ENCODE peak calls at places on chromosomes 1 and 21, in eight cellular contexts. I is RCC 7860, S is LoVo, J is H9, H is NCI-H345, P is HuH-7.5, D is neuronal stem cell, O is epithelial cell of esophagus. Z is an unnamed sample.

GRCh38 chr1:230627767-230628166 is 14.5 kb upstream of the COG2 start:
- DNase-seq in S (no peak), I (no peak), H (no peak), D (no peak), O (peak; percentile 57), P (no peak), J (no peak), Z (no peak)

GRCh38 chr1:44588551-44588950 is 85.7 kb downstream of the TMEM53 start:
- DNase-seq in P (no peak), O (no peak), J (no peak), H (no peak), I (no peak), S (no peak), D (no peak), Z (no peak)

GRCh38 chr1:205594846-205595245 is 37.0 kb downstream of the ELK4 start:
- DNase-seq in D (no peak), I (no peak), P (no peak), J (no peak), H (no peak), O (no peak), S (no peak), Z (no peak)

GRCh38 chr1:41100170-41100569 is 78.6 kb upstream of the SLFNL1 start:
- DNase-seq in H (no peak), O (no peak), S (no peak), P (no peak), I (no peak), J (no peak), D (no peak), Z (no peak)

GRCh38 chr1:49389699-49390098 is 613.0 kb upstream of the BEND5 start:
- DNase-seq in P (no peak), I (no peak), O (no peak), H (no peak), S (no peak), J (no peak), D (no peak), Z (no peak)

GRCh38 chr1:9234223-9235122 is at the start of gene H6PD:
- DNase-seq in S (peak; percentile 90), J (peak; percentile 85), I (peak; percentile 63), O (peak; percentile 80), H (peak; percentile 63), D (peak; percentile 82), P (peak; percentile 94), Z (peak; percentile 61)

GRCh38 chr1:57086141-57086540 is 120.3 kb upstream of the C8B start:
- DNase-seq in J (no peak), D (no peak), S (no peak), H (no peak), I (no peak), O (no peak), P (no peak), Z (no peak)

GRCh38 chr1:62794047-62794446 is 10.1 kb downstream of the ATG4C start:
- DNase-seq in J (no peak), P (no peak), S (no peak), H (no peak), D (no peak), O (no peak), I (no peak), Z (no peak)

GRCh38 chr1:211723273-211723672 is 47.9 kb upstream of the NEK2 start:
- DNase-seq in J (no peak), D (no peak), O (no peak), P (no peak), H (no peak), I (no peak), S (no peak), Z (no peak)

GRCh38 chr1:167333114-167333513 is 112.4 kb downstream of the POU2F1 start:
- DNase-seq in J (no peak), P (no peak), D (no peak), S (no peak), H (no peak), I (no peak), O (no peak), Z (no peak)

GRCh38 chr1:22101995-22102394 is 40.9 kb downstream of the WNT4 start:
- DNase-seq in D (no peak), O (no peak), S (no peak), H (no peak), I (no peak), J (no peak), P (no peak), Z (no peak)

GRCh38 chr1:116986531-116987255 is 14.9 kb upstream of the CD101 start:
- DNase-seq in S (no peak), J (peak; percentile 36), P (no peak), I (no peak), O (no peak), D (no peak), H (no peak), Z (peak; percentile 31)

GRCh38 chr21:15775291-15775690 is 45.5 kb downstream of the USP25 start:
- DNase-seq in O (no peak), D (no peak), P (no peak), H (no peak), S (no peak), I (no peak), J (no peak), Z (no peak)

GRCh38 chr1:204429746-204430145 is 18.1 kb upstream of the PPP1R15B start:
- DNase-seq in O (no peak), D (no peak), I (no peak), P (no peak), S (no peak), H (no peak), J (no peak), Z (no peak)

GRCh38 chr1:197466813-197467212 is 198.8 kb downstream of the CRB1 start:
- DNase-seq in O (no peak), P (no peak), D (no peak), I (no peak), S (no peak), H (no peak), J (no peak), Z (no peak)

GRCh38 chr1:112973788-112974187 is 17.8 kb upstream of the SLC16A1 start:
- DNase-seq in P (no peak), O (no peak), S (no peak), H (no peak), D (no peak), J (no peak), I (no peak), Z (no peak)

GRCh38 chr1:156862602-156863599 is 2.2 kb downstream of the NTRK1 start:
- DNase-seq in I (no peak), J (no peak), O (peak; percentile 38), S (no peak), D (no peak), P (no peak), H (no peak), Z (no peak)

GRCh38 chr21:42733874-42734273 is 80.5 kb downstream of the PDE9A start:
- DNase-seq in D (no peak), H (no peak), I (no peak), O (no peak), S (no peak), J (no peak), P (no peak), Z (no peak)

GRCh38 chr1:55262822-55263221 is 47.7 kb upstream of the USP24 start:
- DNase-seq in J (no peak), H (no peak), P (no peak), O (peak; percentile 95), D (no peak), I (peak; percentile 31), S (no peak), Z (no peak)